ENCODE peak calls at places on chromosome 2, in eight cellular contexts. N is activated naive CD8-positive, alpha-beta T cell treated with anti-CD3 and anti-CD28 coated beads, Interleukin-2, amount 50 U/mL, for 24 hours; H is psoas muscle; C is NCI-H1417; B is activated B cell treated with CpG ODN at 0.5 μM for 24 hours; T is CD8-positive, alpha-beta T cell; R is dermis blood vessel endothelial cell; D is pancreas. J is an unnamed sample.

GRCh38 chr2:240060977-240061591 is 7.8 kb upstream of the OR6B3 start:
- DNase-seq in N (peak; percentile 34), H (no peak), C (peak; percentile 83), B (no peak), T (peak; percentile 47), R (peak; percentile 75), D (peak; percentile 13), J (peak; percentile 26)

GRCh38 chr2:151423760-151424159 is 14.1 kb downstream of the RIF1 start:
- DNase-seq in N (no peak), H (no peak), C (no peak), B (no peak), T (no peak), R (no peak), D (no peak), J (no peak)

GRCh38 chr2:49950635-49951034 is 796.3 kb upstream of the FSHR start:
- DNase-seq in N (no peak), H (no peak), C (no peak), B (no peak), T (no peak), R (no peak), D (no peak), J (no peak)

GRCh38 chr2:201149064-201149820 is 33.3 kb downstream of the CFLAR start:
- DNase-seq in N (no peak), H (no peak), C (no peak), B (no peak), T (no peak), R (peak; percentile 84), D (no peak), J (no peak)

GRCh38 chr2:165897741-165898140 is 55.8 kb downstream of the TTC21B start:
- DNase-seq in N (no peak), H (no peak), C (no peak), B (no peak), T (no peak), R (peak; percentile 77), D (no peak), J (no peak)

GRCh38 chr2:119644186-119644585 is 34.8 kb upstream of the TMEM177 start:
- DNase-seq in N (no peak), H (no peak), C (no peak), B (no peak), T (no peak), R (peak; percentile 70), D (no peak), J (no peak)

GRCh38 chr2:242065456-242065855 is 195.9 kb downstream of the RTP5 start:
- DNase-seq in N (no peak), H (no peak), C (no peak), B (no peak), T (no peak), R (no peak), D (no peak), J (no peak)

GRCh38 chr2:239726631-239727181 is 298.4 kb downstream of the NDUFA10 start:
- DNase-seq in N (no peak), H (peak; percentile 34), C (no peak), B (no peak), T (no peak), R (no peak), D (no peak), J (no peak)